ENCODE peak calls at places on chromosomes 3 and 15, in ten cellular contexts. D is lower leg skin; Y is LoVo; H is stimulated activated CD8-positive, alpha-beta memory T cell treated with anti-CD3 and anti-CD28 coated beads, Interleukin-4, amount 100 ng/mL, for 24 hours; G is stimulated activated CD4-positive, alpha-beta T cell treated with anti-CD3 and anti-CD28 coated beads, Interleukin-2, amount 100 ng/mL, for 48 hours; Z is left lung; S is astrocyte; R is activated naive CD8-positive, alpha-beta T cell treated with anti-CD3 and anti-CD28 coated beads for 36 hours; U is epithelial cell of prostate; Q is WTC11. C is an unnamed sample.

GRCh38 chr15:54197995-54198394 is 219.8 kb downstream of the UNC13C start:
- DNase-seq in D (no peak), U (no peak), Q (peak), H (no peak), Z (no peak), S (no peak), R (no peak), Y (no peak), G (no peak), C (peak)

GRCh38 chr3:156456771-156457224 is 98.1 kb downstream of the SSR3 start:
- DNase-seq in H (no peak), R (no peak), Q (peak), G (no peak), S (peak), U (peak), D (no peak), Z (no peak), Y (no peak), C (peak)

GRCh38 chr15:25784141-25784540 is 79.0 kb downstream of the ATP10A start:
- DNase-seq in R (no peak), G (no peak), Z (no peak), Q (no peak), D (no peak), Y (no peak), S (no peak), U (no peak), H (no peak), C (no peak)

GRCh38 chr3:101780661-101781060 is 1.6 kb downstream of the NXPE3 start:
- DNase-seq in Q (no peak), Y (no peak), G (no peak), U (no peak), R (no peak), H (no peak), D (no peak), S (peak), Z (no peak), C (peak)

GRCh38 chr3:2198880-2199279 is 100.2 kb downstream of the CNTN4 start:
- DNase-seq in S (no peak), Z (no peak), H (no peak), R (no peak), G (no peak), U (no peak), Y (no peak), Q (no peak), D (no peak), C (no peak)

GRCh38 chr3:141266797-141267555 is 35.4 kb downstream of the PXYLP1 start:
- DNase-seq in Z (no peak), Q (no peak), U (no peak), G (no peak), S (no peak), Y (no peak), D (peak), R (peak), H (no peak), C (no peak)

GRCh38 chr3:11612515-11613184 is 31.1 kb downstream of the VGLL4 start:
- DNase-seq in R (no peak), Y (no peak), Z (no peak), G (no peak), S (no peak), Q (no peak), U (no peak), H (no peak), D (no peak), C (no peak)

GRCh38 chr15:30990451-30991300 is 752 bp downstream of the MTMR10 start:
- DNase-seq in H (no peak), Y (peak), G (peak), S (peak), U (no peak), D (no peak), R (no peak), Z (no peak), Q (no peak), C (no peak)

GRCh38 chr3:52058111-52058510 is 1.7 kb upstream of the DUSP7 start:
- DNase-seq in Q (no peak), U (no peak), D (no peak), Z (no peak), S (no peak), R (no peak), G (no peak), Y (no peak), H (no peak), C (no peak)

GRCh38 chr15:58597943-58598828 is 151.3 kb downstream of the ADAM10 start:
- DNase-seq in Q (no peak), Y (no peak), R (no peak), D (no peak), H (no peak), G (no peak), S (no peak), Z (no peak), U (no peak), C (no peak)

GRCh38 chr3:35422826-35423601 is 216.3 kb upstream of the ARPP21 start:
- DNase-seq in R (no peak), H (no peak), D (no peak), U (no peak), Q (no peak), G (no peak), Y (no peak), Z (no peak), S (peak), C (no peak)

GRCh38 chr3:152667267-152667666 is 167.7 kb upstream of the P2RY1 start:
- DNase-seq in G (no peak), Q (no peak), R (no peak), S (no peak), Z (no peak), D (no peak), H (no peak), U (no peak), Y (no peak), C (no peak)

GRCh38 chr15:29822100-29822684 is at the start of gene TJP1:
- DNase-seq in U (no peak), Q (peak), D (peak), H (no peak), R (no peak), Y (peak), Z (peak), S (peak), G (no peak), C (peak)

GRCh38 chr3:88912294-88913014 is 195.0 kb upstream of the EPHA3 start:
- DNase-seq in U (no peak), H (no peak), D (no peak), S (no peak), Z (no peak), R (no peak), Q (peak), G (no peak), Y (no peak), C (peak)

GRCh38 chr15:101684877-101685276 is 32.7 kb upstream of the TM2D3 start:
- DNase-seq in S (no peak), R (no peak), Y (no peak), H (no peak), G (no peak), Q (no peak), U (no peak), Z (no peak), D (no peak), C (no peak)

GRCh38 chr3:144041960-144042556 is 70.4 kb downstream of the DIPK2A start:
- DNase-seq in Y (no peak), Z (no peak), G (no peak), U (no peak), Q (no peak), H (no peak), D (no peak), S (no peak), R (no peak), C (no peak)

GRCh38 chr15:45611305-45611704 is 23.5 kb upstream of the SQOR start:
- DNase-seq in R (no peak), G (no peak), H (no peak), S (no peak), D (no peak), Y (peak), Q (no peak), U (no peak), Z (no peak), C (no peak)

GRCh38 chr15:92808611-92809063 is 91.5 kb upstream of the CHD2 start:
- DNase-seq in G (no peak), U (no peak), Z (peak), Y (peak), H (no peak), Q (no peak), D (peak), R (no peak), S (peak), C (peak)

GRCh38 chr15:27722102-27722501 is 377.0 kb downstream of the OCA2 start:
- DNase-seq in H (no peak), D (no peak), Z (no peak), S (no peak), Y (no peak), Q (no peak), G (no peak), R (no peak), U (no peak), C (no peak)

GRCh38 chr3:150639262-150639661 is 36.1 kb downstream of the SELENOT start:
- DNase-seq in S (no peak), R (no peak), U (no peak), D (no peak), G (no peak), H (no peak), Z (no peak), Q (no peak), Y (no peak), C (no peak)

GRCh38 chr3:12838179-12838965 is 3.0 kb downstream of the RPL32 start:
- DNase-seq in Q (no peak), Y (no peak), G (no peak), U (no peak), D (no peak), R (no peak), Z (no peak), H (no peak), S (peak), C (no peak)

GRCh38 chr15:58856090-58856489 is 77.4 kb downstream of the SLTM start:
- DNase-seq in D (no peak), Y (no peak), Z (no peak), R (no peak), H (no peak), Q (no peak), G (no peak), S (peak), U (no peak), C (no peak)

C was measured in islet precursor cell.